ENCODE peak calls at places on chromosomes 3 and 15, in five cellular contexts. L is activated CD4-positive, alpha-beta T cell treated with anti-CD3 and anti-CD28 coated beads, Interleukin-2, amount 10 ng/mL, durations not matched to agents 7 days and 5 days; G is hepatic stellate cell; E is MCF 10A; J is CD4-positive, CD25-positive, alpha-beta regulatory T cell. A is an unnamed sample.

GRCh38 chr15:65791335-65792129 is 561 bp downstream of the DENND4A start:
- DNase-seq in J (peak), E (peak), L (no peak), G (peak), A (no peak)

GRCh38 chr15:43473885-43474284 is 19.1 kb downstream of the TP53BP1 start:
- DNase-seq in J (no peak), E (no peak), G (no peak), L (no peak), A (no peak)

GRCh38 chr15:83747050-83747717 is 93.3 kb downstream of the ADAMTSL3 start:
- DNase-seq in E (peak), G (peak), L (no peak), J (no peak), A (peak)

GRCh38 chr3:159829056-159829995 is 159.3 kb upstream of the IL12A start:
- DNase-seq in G (no peak), L (no peak), J (no peak), E (peak), A (no peak)

GRCh38 chr15:42720071-42720470 is 16.9 kb downstream of the CDAN1 start:
- DNase-seq in E (no peak), L (no peak), G (no peak), J (no peak), A (no peak)

GRCh38 chr3:98532275-98532637 is 478 bp downstream of the GPR15 start:
- DNase-seq in G (no peak), J (no peak), E (no peak), L (no peak), A (no peak)

GRCh38 chr15:95287774-95288173 is 1042.7 kb upstream of the NR2F2 start:
- DNase-seq in L (no peak), J (no peak), G (no peak), E (no peak), A (no peak)

GRCh38 chr3:148756306-148756705 is 58.6 kb downstream of the AGTR1 start:
- DNase-seq in L (no peak), G (no peak), J (no peak), E (no peak), A (no peak)

GRCh38 chr3:79162653-79163052 is 605.1 kb downstream of the ROBO1 start:
- DNase-seq in L (no peak), J (no peak), G (no peak), E (no peak), A (no peak)

GRCh38 chr3:122996038-122996580 is 31.5 kb downstream of the SEMA5B start:
- DNase-seq in L (no peak), G (no peak), J (no peak), E (no peak), A (no peak)

A was measured in GDM1.